ENCODE peak calls at places on chromosomes 7 and 10, in seven cellular contexts. One of them, this sample, is unnamed.

GRCh38 chr10:13769926-13770325 is 183.2 kb downstream of the PRPF18 start:
- DNase-seq in gastrocnemius medialis: no peak
- DNase-seq in tibial nerve: no peak
- DNase-seq in transverse colon: no peak
- DNase-seq in stomach: no peak
- DNase-seq in testis: no peak
- DNase-seq in breast epithelium: peak; percentile 65
- DNase-seq in this sample: no peak

GRCh38 chr10:124632064-124632531 is 112.1 kb downstream of the FAM53B start:
- DNase-seq in gastrocnemius medialis: peak; percentile 69
- DNase-seq in tibial nerve: peak; percentile 70
- DNase-seq in transverse colon: no peak
- DNase-seq in stomach: peak; percentile 94
- DNase-seq in testis: peak; percentile 82
- DNase-seq in breast epithelium: peak; percentile 64
- DNase-seq in this sample: no peak

GRCh38 chr10:115432188-115432819 is 339.1 kb downstream of the ATRNL1 start:
- DNase-seq in gastrocnemius medialis: no peak
- DNase-seq in tibial nerve: no peak
- DNase-seq in transverse colon: no peak
- DNase-seq in stomach: no peak
- DNase-seq in testis: no peak
- DNase-seq in breast epithelium: no peak
- DNase-seq in this sample: no peak

GRCh38 chr10:58755688-58756087 is 243.0 kb downstream of the BICC1 start:
- DNase-seq in gastrocnemius medialis: peak; percentile 38
- DNase-seq in tibial nerve: no peak
- DNase-seq in transverse colon: peak; percentile 10
- DNase-seq in stomach: no peak
- DNase-seq in testis: no peak
- DNase-seq in breast epithelium: no peak
- DNase-seq in this sample: peak; percentile 59

GRCh38 chr10:83542774-83543291 is 596.5 kb upstream of the GHITM start:
- DNase-seq in gastrocnemius medialis: no peak
- DNase-seq in tibial nerve: no peak
- DNase-seq in transverse colon: no peak
- DNase-seq in stomach: no peak
- DNase-seq in testis: no peak
- DNase-seq in breast epithelium: no peak
- DNase-seq in this sample: no peak

GRCh38 chr7:50610521-50611277 is 45.5 kb upstream of the DDC start:
- DNase-seq in gastrocnemius medialis: no peak
- DNase-seq in tibial nerve: no peak
- DNase-seq in transverse colon: no peak
- DNase-seq in stomach: no peak
- DNase-seq in testis: no peak
- DNase-seq in breast epithelium: no peak
- DNase-seq in this sample: no peak

GRCh38 chr7:35286422-35286821 is 32.5 kb upstream of the TBX20 start:
- DNase-seq in gastrocnemius medialis: no peak
- DNase-seq in tibial nerve: no peak
- DNase-seq in transverse colon: no peak
- DNase-seq in stomach: no peak
- DNase-seq in testis: no peak
- DNase-seq in breast epithelium: no peak
- DNase-seq in this sample: no peak

GRCh38 chr10:93670372-93670771 is 32.0 kb downstream of the FRA10AC1 start:
- DNase-seq in gastrocnemius medialis: no peak
- DNase-seq in tibial nerve: no peak
- DNase-seq in transverse colon: no peak
- DNase-seq in stomach: no peak
- DNase-seq in testis: no peak
- DNase-seq in breast epithelium: no peak
- DNase-seq in this sample: no peak

GRCh38 chr10:46523119-46523880 is 33.2 kb downstream of the GPRIN2 start:
- DNase-seq in gastrocnemius medialis: no peak
- DNase-seq in tibial nerve: no peak
- DNase-seq in transverse colon: peak; percentile 85
- DNase-seq in stomach: peak; percentile 79
- DNase-seq in testis: no peak
- DNase-seq in breast epithelium: peak; percentile 52
- DNase-seq in this sample: no peak

GRCh38 chr10:73647211-73647874 is 6.1 kb upstream of the MYOZ1 start:
- DNase-seq in gastrocnemius medialis: no peak
- DNase-seq in tibial nerve: peak; percentile 38
- DNase-seq in transverse colon: peak; percentile 50
- DNase-seq in stomach: peak; percentile 57
- DNase-seq in testis: peak; percentile 55
- DNase-seq in breast epithelium: peak; percentile 71
- DNase-seq in this sample: peak; percentile 37

GRCh38 chr7:157769016-157769869 is 432.4 kb downstream of the DNAJB6 start:
- DNase-seq in gastrocnemius medialis: no peak
- DNase-seq in tibial nerve: no peak
- DNase-seq in transverse colon: no peak
- DNase-seq in stomach: no peak
- DNase-seq in testis: no peak
- DNase-seq in breast epithelium: no peak
- DNase-seq in this sample: no peak

GRCh38 chr7:139811106-139811505 is 18.0 kb upstream of the TBXAS1 start:
- DNase-seq in gastrocnemius medialis: no peak
- DNase-seq in tibial nerve: no peak
- DNase-seq in transverse colon: no peak
- DNase-seq in stomach: no peak
- DNase-seq in testis: no peak
- DNase-seq in breast epithelium: no peak
- DNase-seq in this sample: no peak

GRCh38 chr10:4034907-4035581 is 250.0 kb upstream of the KLF6 start:
- DNase-seq in gastrocnemius medialis: no peak
- DNase-seq in tibial nerve: no peak
- DNase-seq in transverse colon: peak; percentile 22
- DNase-seq in stomach: no peak
- DNase-seq in testis: no peak
- DNase-seq in breast epithelium: no peak
- DNase-seq in this sample: no peak

GRCh38 chr7:138186951-138187351 is 110.7 kb downstream of the AKR1D1 start:
- DNase-seq in gastrocnemius medialis: no peak
- DNase-seq in tibial nerve: no peak
- DNase-seq in transverse colon: no peak
- DNase-seq in stomach: no peak
- DNase-seq in testis: no peak
- DNase-seq in breast epithelium: no peak
- DNase-seq in this sample: no peak

GRCh38 chr10:72124984-72125383 is 36.6 kb upstream of the SPOCK2 start:
- DNase-seq in gastrocnemius medialis: no peak
- DNase-seq in tibial nerve: no peak
- DNase-seq in transverse colon: no peak
- DNase-seq in stomach: no peak
- DNase-seq in testis: no peak
- DNase-seq in breast epithelium: no peak
- DNase-seq in this sample: no peak

GRCh38 chr7:142714375-142714774 is 34.9 kb upstream of the PRSS1 start:
- DNase-seq in gastrocnemius medialis: no peak
- DNase-seq in tibial nerve: no peak
- DNase-seq in transverse colon: no peak
- DNase-seq in stomach: no peak
- DNase-seq in testis: no peak
- DNase-seq in breast epithelium: no peak
- DNase-seq in this sample: no peak

DNA sequence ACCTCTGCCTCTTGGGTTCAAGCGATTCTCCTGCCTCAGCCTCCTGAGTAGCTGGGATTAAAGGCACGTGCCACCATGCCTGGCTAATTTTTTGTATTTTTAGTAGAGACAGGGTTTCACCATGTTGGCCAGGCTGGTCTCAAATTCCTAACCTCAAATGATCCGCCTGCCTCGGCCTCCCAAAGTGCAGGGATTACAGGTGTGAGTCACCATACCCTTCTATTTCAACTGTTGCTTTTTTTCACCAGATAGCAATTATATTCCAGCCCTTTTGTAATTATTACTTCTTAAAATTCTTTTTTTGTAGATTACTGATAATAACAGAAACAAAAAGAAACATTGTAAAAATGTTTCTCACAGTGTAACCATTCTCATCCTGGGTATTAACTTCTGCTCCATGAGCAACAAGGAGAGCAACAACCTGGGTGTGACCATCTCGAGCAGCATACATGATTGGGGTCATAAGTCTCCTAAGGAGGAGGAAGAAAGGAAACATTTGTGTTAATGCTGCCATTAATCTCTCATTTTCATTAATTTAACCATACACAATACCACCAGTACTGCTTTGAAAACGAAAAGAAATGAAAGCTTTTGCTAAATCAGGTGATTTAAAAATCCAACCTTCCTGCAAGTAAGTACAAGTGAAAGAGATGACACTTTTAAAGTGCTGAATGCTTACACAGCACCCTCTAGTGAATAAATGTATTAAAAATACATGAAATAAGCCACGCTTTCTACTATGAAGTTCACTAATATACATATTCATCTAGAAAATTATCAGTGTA is 41.8 kb downstream of the ASZ1 start:
- DNase-seq in gastrocnemius medialis: no peak
- DNase-seq in tibial nerve: no peak
- DNase-seq in transverse colon: no peak
- DNase-seq in stomach: no peak
- DNase-seq in testis: no peak
- DNase-seq in breast epithelium: no peak
- DNase-seq in this sample: no peak
- TF ChIP-seq CTCF in gastrocnemius medialis: no peak
- TF ChIP-seq CTCF in tibial nerve: no peak
- TF ChIP-seq CTCF in transverse colon: no peak
- TF ChIP-seq CTCF in stomach: no peak
- TF ChIP-seq CTCF in testis: peak; percentile 9
- TF ChIP-seq CTCF in breast epithelium: no peak
- TF ChIP-seq CTCF in this sample: no peak

GRCh38 chr7:103317009-103317408 is 19.8 kb downstream of the PMPCB start:
- DNase-seq in gastrocnemius medialis: no peak
- DNase-seq in tibial nerve: no peak
- DNase-seq in transverse colon: no peak
- DNase-seq in stomach: no peak
- DNase-seq in testis: no peak
- DNase-seq in breast epithelium: no peak
- DNase-seq in this sample: no peak

GRCh38 chr7:103314849-103315248 is 17.6 kb downstream of the PMPCB start:
- DNase-seq in gastrocnemius medialis: no peak
- DNase-seq in tibial nerve: no peak
- DNase-seq in transverse colon: no peak
- DNase-seq in stomach: no peak
- DNase-seq in testis: no peak
- DNase-seq in breast epithelium: no peak
- DNase-seq in this sample: no peak

DNA sequence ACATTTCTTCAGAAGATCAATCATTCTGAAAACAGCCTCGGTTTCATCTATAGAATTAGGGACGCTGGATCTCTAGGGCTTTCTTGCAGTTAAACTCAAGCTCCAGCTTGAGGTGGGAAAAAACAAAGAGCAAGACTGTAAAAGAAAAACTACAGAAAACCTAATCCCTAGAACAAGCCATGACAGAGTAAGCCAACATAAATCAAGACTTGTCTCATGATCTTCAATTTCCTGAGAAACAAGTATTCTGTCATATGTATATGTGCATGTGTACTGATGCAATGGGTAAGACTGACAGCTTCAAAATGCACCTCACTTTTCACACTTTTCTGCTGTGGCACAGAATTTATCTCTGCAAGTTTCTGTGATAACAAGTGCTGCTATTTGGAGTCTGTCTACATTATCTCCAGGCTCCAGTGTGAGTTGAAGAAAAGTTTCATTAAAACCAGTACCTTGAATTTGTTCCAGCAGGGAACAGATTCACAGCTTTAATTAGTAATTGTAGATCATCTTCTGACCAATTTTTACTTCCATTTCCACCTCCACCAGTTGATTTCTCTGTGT is 19.2 kb downstream of the PMPCB start:
- DNase-seq in gastrocnemius medialis: no peak
- DNase-seq in tibial nerve: no peak
- DNase-seq in transverse colon: no peak
- DNase-seq in stomach: no peak
- DNase-seq in testis: no peak
- DNase-seq in breast epithelium: no peak
- DNase-seq in this sample: no peak
- H3K4me3 ChIP-seq in gastrocnemius medialis: no peak overlapping the region
- H3K4me3 ChIP-seq in tibial nerve: no peak overlapping the region
- H3K4me3 ChIP-seq in transverse colon: no peak overlapping the region
- H3K4me3 ChIP-seq in stomach: no peak overlapping the region
- H3K4me3 ChIP-seq in testis: no peak overlapping the region
- H3K4me3 ChIP-seq in breast epithelium: no peak overlapping the region
- H3K4me3 ChIP-seq in this sample: no peak overlapping the region

GRCh38 chr7:116501425-116502167 is 2.1 kb downstream of the CAV2 start:
- DNase-seq in gastrocnemius medialis: no peak
- DNase-seq in tibial nerve: no peak
- DNase-seq in transverse colon: no peak
- DNase-seq in stomach: peak; percentile 60
- DNase-seq in testis: no peak
- DNase-seq in breast epithelium: no peak
- DNase-seq in this sample: no peak

GRCh38 chr7:116497708-116498107 is 1.8 kb upstream of the CAV2 start:
- DNase-seq in gastrocnemius medialis: no peak
- DNase-seq in tibial nerve: no peak
- DNase-seq in transverse colon: no peak
- DNase-seq in stomach: no peak
- DNase-seq in testis: no peak
- DNase-seq in breast epithelium: no peak
- DNase-seq in this sample: no peak

GRCh38 chr7:116496653-116497052 is 2.9 kb upstream of the CAV2 start:
- DNase-seq in gastrocnemius medialis: no peak
- DNase-seq in tibial nerve: no peak
- DNase-seq in transverse colon: no peak
- DNase-seq in stomach: no peak
- DNase-seq in testis: no peak
- DNase-seq in breast epithelium: no peak
- DNase-seq in this sample: no peak

GRCh38 chr7:116500071-116500853 is 724 bp downstream of the CAV2 start:
- DNase-seq in gastrocnemius medialis: no peak
- DNase-seq in tibial nerve: peak; percentile 28
- DNase-seq in transverse colon: peak; percentile 26
- DNase-seq in stomach: peak; percentile 29
- DNase-seq in testis: peak; percentile 49
- DNase-seq in breast epithelium: peak; percentile 52
- DNase-seq in this sample: peak; percentile 62

GRCh38 chr7:116499168-116500070 is at the start of gene CAV2:
- DNase-seq in gastrocnemius medialis: peak; percentile 10
- DNase-seq in tibial nerve: peak; percentile 28
- DNase-seq in transverse colon: peak; percentile 64
- DNase-seq in stomach: peak; percentile 69
- DNase-seq in testis: peak; percentile 62
- DNase-seq in breast epithelium: peak; percentile 62
- DNase-seq in this sample: peak; percentile 91
- TF ChIP-seq POLR2A in gastrocnemius medialis: peak; percentile 44
- TF ChIP-seq POLR2A in tibial nerve: peak; percentile 46
- TF ChIP-seq POLR2A in transverse colon: peak; percentile 10
- TF ChIP-seq POLR2A in stomach: no peak
- TF ChIP-seq POLR2A in testis: no peak
- TF ChIP-seq POLR2A in breast epithelium: no peak
- TF ChIP-seq POLR2A in this sample: peak; percentile 13

DNA sequence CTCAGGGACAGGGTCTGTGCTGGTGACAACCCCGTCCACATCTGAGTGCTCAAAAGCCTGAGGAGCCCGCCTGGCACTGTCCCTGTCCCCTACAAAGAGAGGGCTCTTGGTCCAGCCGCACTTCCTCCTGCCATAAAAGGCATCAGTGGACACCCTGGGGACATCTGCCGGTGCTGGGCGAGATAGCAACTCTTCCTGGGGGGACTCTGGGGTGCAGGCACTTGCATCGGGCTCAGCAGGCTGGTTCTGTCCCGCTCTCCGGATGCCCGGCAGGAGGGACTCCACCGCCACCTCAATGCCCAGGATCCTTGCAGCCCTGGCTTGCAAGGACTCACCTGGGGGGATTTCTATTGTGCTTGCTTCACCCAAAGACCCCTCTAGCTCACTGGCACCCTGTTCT is 32.8 kb downstream of the JCAD start:
- DNase-seq in gastrocnemius medialis: no peak
- DNase-seq in tibial nerve: no peak
- DNase-seq in transverse colon: no peak
- DNase-seq in stomach: no peak
- DNase-seq in testis: no peak
- DNase-seq in breast epithelium: no peak
- DNase-seq in this sample: no peak
- TF ChIP-seq CTCF in gastrocnemius medialis: no peak
- TF ChIP-seq CTCF in tibial nerve: no peak
- TF ChIP-seq CTCF in transverse colon: no peak
- TF ChIP-seq CTCF in stomach: no peak
- TF ChIP-seq CTCF in testis: no peak
- TF ChIP-seq CTCF in breast epithelium: no peak
- TF ChIP-seq CTCF in this sample: no peak